ENCODE peak calls at places on chromosomes 12 and 14, in ten cellular contexts. One of them, this sample, is unnamed.

GRCh38 chr12:95385646-95386045 is 88.3 kb upstream of the METAP2 start:
- DNase-seq in naive thymus-derived CD8-positive, alpha-beta T cell: no peak
- DNase-seq in foreskin keratinocyte: no peak
- DNase-seq in mesothelial cell of epicardium: no peak
- DNase-seq in cardiac fibroblast: peak
- DNase-seq in cortex of kidney: no peak
- DNase-seq in heart left ventricle: no peak
- DNase-seq in SJCRH30: peak
- DNase-seq in stimulated activated CD8-positive, alpha-beta memory T cell treated with anti-CD3 and anti-CD28 coated beads, Interleukin-4, amount 100 ng/mL, for 1 hour: no peak
- DNase-seq in activated CD8-positive, alpha-beta memory T cell treated with anti-CD3 and anti-CD28 coated beads, Interleukin-2, amount 50 U/mL, for 48 hours: no peak
- DNase-seq in this sample: no peak

GRCh38 chr12:117026343-117026742 is 72.9 kb downstream of the TESC start:
- DNase-seq in naive thymus-derived CD8-positive, alpha-beta T cell: no peak
- DNase-seq in foreskin keratinocyte: no peak
- DNase-seq in mesothelial cell of epicardium: no peak
- DNase-seq in cardiac fibroblast: no peak
- DNase-seq in cortex of kidney: no peak
- DNase-seq in heart left ventricle: no peak
- DNase-seq in SJCRH30: no peak
- DNase-seq in stimulated activated CD8-positive, alpha-beta memory T cell treated with anti-CD3 and anti-CD28 coated beads, Interleukin-4, amount 100 ng/mL, for 1 hour: no peak
- DNase-seq in activated CD8-positive, alpha-beta memory T cell treated with anti-CD3 and anti-CD28 coated beads, Interleukin-2, amount 50 U/mL, for 48 hours: no peak
- DNase-seq in this sample: no peak

GRCh38 chr12:42039146-42039545 is 105.5 kb downstream of the GXYLT1 start:
- DNase-seq in naive thymus-derived CD8-positive, alpha-beta T cell: no peak
- DNase-seq in foreskin keratinocyte: no peak
- DNase-seq in mesothelial cell of epicardium: no peak
- DNase-seq in cardiac fibroblast: peak
- DNase-seq in cortex of kidney: no peak
- DNase-seq in heart left ventricle: no peak
- DNase-seq in SJCRH30: peak
- DNase-seq in stimulated activated CD8-positive, alpha-beta memory T cell treated with anti-CD3 and anti-CD28 coated beads, Interleukin-4, amount 100 ng/mL, for 1 hour: no peak
- DNase-seq in activated CD8-positive, alpha-beta memory T cell treated with anti-CD3 and anti-CD28 coated beads, Interleukin-2, amount 50 U/mL, for 48 hours: no peak
- DNase-seq in this sample: no peak

GRCh38 chr14:76759589-76759988 is 1.7 kb upstream of the VASH1 start:
- DNase-seq in naive thymus-derived CD8-positive, alpha-beta T cell: no peak
- DNase-seq in foreskin keratinocyte: no peak
- DNase-seq in mesothelial cell of epicardium: no peak
- DNase-seq in cardiac fibroblast: no peak
- DNase-seq in cortex of kidney: no peak
- DNase-seq in heart left ventricle: peak
- DNase-seq in SJCRH30: peak
- DNase-seq in stimulated activated CD8-positive, alpha-beta memory T cell treated with anti-CD3 and anti-CD28 coated beads, Interleukin-4, amount 100 ng/mL, for 1 hour: no peak
- DNase-seq in activated CD8-positive, alpha-beta memory T cell treated with anti-CD3 and anti-CD28 coated beads, Interleukin-2, amount 50 U/mL, for 48 hours: peak
- DNase-seq in this sample: no peak

GRCh38 chr14:95146079-95146771 is 11.1 kb downstream of the DICER1 start:
- DNase-seq in naive thymus-derived CD8-positive, alpha-beta T cell: no peak
- DNase-seq in foreskin keratinocyte: peak
- DNase-seq in mesothelial cell of epicardium: no peak
- DNase-seq in cardiac fibroblast: no peak
- DNase-seq in cortex of kidney: no peak
- DNase-seq in heart left ventricle: no peak
- DNase-seq in SJCRH30: no peak
- DNase-seq in stimulated activated CD8-positive, alpha-beta memory T cell treated with anti-CD3 and anti-CD28 coated beads, Interleukin-4, amount 100 ng/mL, for 1 hour: no peak
- DNase-seq in activated CD8-positive, alpha-beta memory T cell treated with anti-CD3 and anti-CD28 coated beads, Interleukin-2, amount 50 U/mL, for 48 hours: no peak
- DNase-seq in this sample: no peak

GRCh38 chr12:121792607-121793500 is 634 bp downstream of the RHOF start:
- DNase-seq in naive thymus-derived CD8-positive, alpha-beta T cell: peak
- DNase-seq in foreskin keratinocyte: no peak
- DNase-seq in mesothelial cell of epicardium: no peak
- DNase-seq in cardiac fibroblast: no peak
- DNase-seq in cortex of kidney: no peak
- DNase-seq in heart left ventricle: peak
- DNase-seq in SJCRH30: no peak
- DNase-seq in stimulated activated CD8-positive, alpha-beta memory T cell treated with anti-CD3 and anti-CD28 coated beads, Interleukin-4, amount 100 ng/mL, for 1 hour: no peak
- DNase-seq in activated CD8-positive, alpha-beta memory T cell treated with anti-CD3 and anti-CD28 coated beads, Interleukin-2, amount 50 U/mL, for 48 hours: peak
- DNase-seq in this sample: no peak

GRCh38 chr12:22474970-22475720 is 69.2 kb downstream of the C2CD5 start:
- DNase-seq in naive thymus-derived CD8-positive, alpha-beta T cell: no peak
- DNase-seq in foreskin keratinocyte: no peak
- DNase-seq in mesothelial cell of epicardium: no peak
- DNase-seq in cardiac fibroblast: peak
- DNase-seq in cortex of kidney: no peak
- DNase-seq in heart left ventricle: no peak
- DNase-seq in SJCRH30: no peak
- DNase-seq in stimulated activated CD8-positive, alpha-beta memory T cell treated with anti-CD3 and anti-CD28 coated beads, Interleukin-4, amount 100 ng/mL, for 1 hour: no peak
- DNase-seq in activated CD8-positive, alpha-beta memory T cell treated with anti-CD3 and anti-CD28 coated beads, Interleukin-2, amount 50 U/mL, for 48 hours: no peak
- DNase-seq in this sample: no peak

GRCh38 chr12:94390130-94390485 is 69.6 kb downstream of the CEP83 start:
- DNase-seq in naive thymus-derived CD8-positive, alpha-beta T cell: no peak
- DNase-seq in foreskin keratinocyte: no peak
- DNase-seq in mesothelial cell of epicardium: no peak
- DNase-seq in cardiac fibroblast: no peak
- DNase-seq in cortex of kidney: no peak
- DNase-seq in heart left ventricle: no peak
- DNase-seq in SJCRH30: no peak
- DNase-seq in stimulated activated CD8-positive, alpha-beta memory T cell treated with anti-CD3 and anti-CD28 coated beads, Interleukin-4, amount 100 ng/mL, for 1 hour: no peak
- DNase-seq in activated CD8-positive, alpha-beta memory T cell treated with anti-CD3 and anti-CD28 coated beads, Interleukin-2, amount 50 U/mL, for 48 hours: no peak
- DNase-seq in this sample: no peak

GRCh38 chr12:45189766-45190403 is 26.0 kb upstream of the ANO6 start:
- DNase-seq in naive thymus-derived CD8-positive, alpha-beta T cell: no peak
- DNase-seq in foreskin keratinocyte: no peak
- DNase-seq in mesothelial cell of epicardium: no peak
- DNase-seq in cardiac fibroblast: no peak
- DNase-seq in cortex of kidney: no peak
- DNase-seq in heart left ventricle: no peak
- DNase-seq in SJCRH30: no peak
- DNase-seq in stimulated activated CD8-positive, alpha-beta memory T cell treated with anti-CD3 and anti-CD28 coated beads, Interleukin-4, amount 100 ng/mL, for 1 hour: no peak
- DNase-seq in activated CD8-positive, alpha-beta memory T cell treated with anti-CD3 and anti-CD28 coated beads, Interleukin-2, amount 50 U/mL, for 48 hours: no peak
- DNase-seq in this sample: no peak

GRCh38 chr14:50714452-50715073 is 46.5 kb upstream of the SAV1 start:
- DNase-seq in naive thymus-derived CD8-positive, alpha-beta T cell: peak
- DNase-seq in foreskin keratinocyte: no peak
- DNase-seq in mesothelial cell of epicardium: no peak
- DNase-seq in cardiac fibroblast: peak
- DNase-seq in cortex of kidney: no peak
- DNase-seq in heart left ventricle: no peak
- DNase-seq in SJCRH30: peak
- DNase-seq in stimulated activated CD8-positive, alpha-beta memory T cell treated with anti-CD3 and anti-CD28 coated beads, Interleukin-4, amount 100 ng/mL, for 1 hour: no peak
- DNase-seq in activated CD8-positive, alpha-beta memory T cell treated with anti-CD3 and anti-CD28 coated beads, Interleukin-2, amount 50 U/mL, for 48 hours: no peak
- DNase-seq in this sample: no peak

GRCh38 chr12:85568395-85569103 is 267.7 kb downstream of the RASSF9 start:
- DNase-seq in naive thymus-derived CD8-positive, alpha-beta T cell: no peak
- DNase-seq in foreskin keratinocyte: no peak
- DNase-seq in mesothelial cell of epicardium: no peak
- DNase-seq in cardiac fibroblast: no peak
- DNase-seq in cortex of kidney: no peak
- DNase-seq in heart left ventricle: no peak
- DNase-seq in SJCRH30: peak
- DNase-seq in stimulated activated CD8-positive, alpha-beta memory T cell treated with anti-CD3 and anti-CD28 coated beads, Interleukin-4, amount 100 ng/mL, for 1 hour: no peak
- DNase-seq in activated CD8-positive, alpha-beta memory T cell treated with anti-CD3 and anti-CD28 coated beads, Interleukin-2, amount 50 U/mL, for 48 hours: no peak
- DNase-seq in this sample: no peak

This sample was measured in NCI-H345.